ENCODE peak calls at places on chromosomes 6 and 20, in six cellular contexts. L, B, Q, I, T and M are unnamed samples.

GRCh38 chr6:153927867-153928266 is 111.2 kb upstream of the OPRM1 start:
- DNase-seq in L (no peak), T (no peak), B (no peak), I (no peak), Q (no peak), M (no peak)

GRCh38 chr20:40962733-40963504 is 65.7 kb upstream of the TOP1 start:
- DNase-seq in B (peak; percentile 73), Q (peak; percentile 66), L (peak; percentile 44), T (peak; percentile 83), I (peak; percentile 91), M (peak; percentile 50)

GRCh38 chr6:100730581-100730980 is 150.5 kb downstream of the ASCC3 start:
- DNase-seq in T (no peak), I (no peak), Q (no peak), B (no peak), L (no peak), M (no peak)

GRCh38 chr6:39228111-39228971 is 934 bp downstream of the KCNK5 start:
- DNase-seq in T (no peak), B (no peak), Q (no peak), L (no peak), I (no peak), M (peak; percentile 47)

GRCh38 chr20:31543966-31544598 is 29.8 kb downstream of the HM13 start:
- DNase-seq in I (no peak), Q (peak; percentile 95), B (no peak), T (peak; percentile 55), L (peak; percentile 98), M (peak; percentile 54)

GRCh38 chr20:373171-373890 is 7.2 kb upstream of the TRIB3 start:
- DNase-seq in T (peak; percentile 94), L (peak; percentile 92), B (no peak), Q (peak; percentile 99), I (no peak), M (peak; percentile 57)

GRCh38 chr6:93243379-93243778 is 176.0 kb downstream of the EPHA7 start:
- DNase-seq in I (no peak), L (no peak), Q (no peak), B (no peak), T (peak; percentile 48), M (no peak)

GRCh38 chr20:54872440-54872839 is 397.0 kb downstream of the DOK5 start:
- DNase-seq in Q (no peak), L (no peak), B (no peak), I (no peak), T (no peak), M (no peak)

GRCh38 chr20:17871181-17871580 is 97.4 kb downstream of the SNX5 start:
- DNase-seq in L (peak; percentile 48), I (no peak), Q (no peak), T (peak; percentile 60), B (no peak), M (peak; percentile 32)

GRCh38 chr20:17870063-17870740 is 98.4 kb downstream of the SNX5 start:
- DNase-seq in B (no peak), L (peak; percentile 32), I (no peak), Q (no peak), T (no peak), M (peak; percentile 32)

GRCh38 chr20:17872434-17872833 is 96.2 kb downstream of the SNX5 start:
- DNase-seq in T (no peak), L (no peak), B (no peak), I (no peak), Q (no peak), M (no peak)

GRCh38 chr20:17872920-17873319 is 95.7 kb downstream of the SNX5 start:
- DNase-seq in L (no peak), T (no peak), B (no peak), I (no peak), Q (no peak), M (no peak)

GRCh38 chr20:17871861-17872260 is 96.7 kb downstream of the SNX5 start:
- DNase-seq in Q (no peak), L (no peak), I (no peak), B (no peak), T (no peak), M (no peak)
- H3K36me3 ChIP-seq in Q (no peaks in the 10 kb centered on the region), L (no peaks in the 10 kb centered on the region), I (no peaks in the 10 kb centered on the region), B (no peaks in the 10 kb centered on the region), T (no peaks in the 10 kb centered on the region), M (no peaks in the 10 kb centered on the region)

DNA sequence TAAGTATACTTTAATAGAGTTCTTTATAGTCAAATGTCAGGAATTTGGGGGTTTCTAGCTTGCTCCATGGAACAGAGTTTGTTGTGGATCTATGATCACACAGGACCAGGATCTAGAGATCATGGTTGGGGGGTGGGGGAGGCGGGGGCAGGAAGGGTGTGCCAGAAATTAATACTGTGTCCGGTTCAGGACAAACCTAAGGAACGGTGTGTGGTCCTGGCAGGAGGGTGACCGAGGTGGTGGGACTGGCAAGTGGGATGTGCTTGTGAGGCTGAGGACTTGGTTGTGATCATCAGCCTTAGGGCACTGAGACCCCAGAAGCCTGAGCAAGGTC is 27.9 kb downstream of the GSTA3 start:
- DNase-seq in I (no peak), T (no peak), L (no peak), B (no peak), Q (no peak), M (no peak)
- H4K8ac ChIP-seq in I (no peak overlapping the region), T (no peak overlapping the region), L (no peak overlapping the region), B (no peak overlapping the region), Q (peak overlapping the region; percentile 24), M (no peak overlapping the region)

GRCh38 chr6:52511572-52512151 is 65.2 kb downstream of the TRAM2 start:
- DNase-seq in T (peak; percentile 64), B (no peak), L (peak; percentile 72), Q (peak; percentile 50), I (no peak), M (peak; percentile 89)

GRCh38 chr6:52511163-52511562 is 65.7 kb downstream of the TRAM2 start:
- DNase-seq in Q (no peak), B (no peak), L (no peak), T (no peak), I (no peak), M (no peak)

GRCh38 chr6:52513464-52513863 is 63.4 kb downstream of the TRAM2 start:
- DNase-seq in T (peak; percentile 73), L (no peak), I (no peak), B (no peak), Q (no peak), M (no peak)

GRCh38 chr6:52513896-52514295 is 63.0 kb downstream of the TRAM2 start:
- DNase-seq in I (no peak), Q (no peak), B (no peak), L (no peak), T (no peak), M (peak; percentile 41)

DNA sequence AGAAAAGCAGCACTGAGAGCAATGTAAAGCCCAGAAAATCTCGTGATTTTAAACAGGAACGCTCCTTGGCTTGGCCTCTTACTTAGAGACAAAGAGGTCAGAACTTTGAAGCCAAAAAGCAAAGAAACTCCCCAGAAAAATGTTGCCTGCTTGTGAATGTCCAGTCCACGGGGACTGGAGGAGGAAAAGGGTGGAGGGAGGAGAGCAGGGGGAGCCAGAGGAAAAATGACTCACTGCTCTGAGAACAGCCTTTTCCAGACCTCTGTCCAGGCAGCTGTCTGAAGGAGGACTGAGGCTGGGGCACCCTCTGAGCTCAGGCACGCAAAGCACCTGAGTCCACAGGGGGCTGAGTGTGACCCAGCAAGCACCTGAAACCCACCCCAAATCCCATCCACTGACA is 64.7 kb downstream of the TRAM2 start:
- DNase-seq in Q (peak; percentile 93), I (no peak), L (peak; percentile 88), T (no peak), B (no peak), M (peak; percentile 61)
- H3K36me3 ChIP-seq in Q (peaks cover 43% of the 10 kb centered on the region), I (no peaks in the 10 kb centered on the region), L (peaks cover 62% of the 10 kb centered on the region), T (peaks cover 4% of the 10 kb centered on the region), B (peaks cover 21% of the 10 kb centered on the region), M (peaks cover 11% of the 10 kb centered on the region)

GRCh38 chr6:163728442-163729126 is 314.1 kb downstream of the QKI start:
- DNase-seq in I (no peak), T (no peak), Q (no peak), B (no peak), L (no peak), M (no peak)
- H4K8ac ChIP-seq in I (no peak overlapping the region), T (no peak overlapping the region), Q (no peak overlapping the region), B (no peak overlapping the region), L (no peak overlapping the region), M (no peak overlapping the region)

DNA sequence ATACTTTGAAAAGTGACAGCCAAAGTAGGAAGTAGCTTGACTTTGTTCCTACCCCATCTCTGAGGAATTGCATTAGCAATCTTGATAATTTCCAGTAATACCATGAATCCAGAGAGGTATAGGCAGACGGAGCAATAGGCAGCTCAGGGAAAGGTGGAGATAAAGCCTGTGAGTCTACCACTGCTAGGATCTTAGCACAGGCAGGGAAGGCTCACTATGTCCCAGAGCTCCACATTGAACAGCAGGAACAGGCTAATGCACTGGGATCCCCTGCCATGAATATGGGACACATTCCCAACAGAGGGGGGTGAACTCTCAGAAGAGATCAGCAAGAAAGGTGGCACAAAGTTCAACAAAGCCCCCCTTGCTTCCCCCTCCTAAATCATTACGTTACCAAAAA is 30.7 kb downstream of the MCM8 start:
- DNase-seq in L (no peak), T (no peak), B (no peak), Q (no peak), I (no peak), M (no peak)
- H3K36me3 ChIP-seq in L (peaks cover 4% of the 10 kb centered on the region), T (peaks cover 3% of the 10 kb centered on the region), B (peaks cover 24% of the 10 kb centered on the region), Q (peaks cover 9% of the 10 kb centered on the region), I (peaks cover 36% of the 10 kb centered on the region), M (peaks cover 20% of the 10 kb centered on the region)

DNA sequence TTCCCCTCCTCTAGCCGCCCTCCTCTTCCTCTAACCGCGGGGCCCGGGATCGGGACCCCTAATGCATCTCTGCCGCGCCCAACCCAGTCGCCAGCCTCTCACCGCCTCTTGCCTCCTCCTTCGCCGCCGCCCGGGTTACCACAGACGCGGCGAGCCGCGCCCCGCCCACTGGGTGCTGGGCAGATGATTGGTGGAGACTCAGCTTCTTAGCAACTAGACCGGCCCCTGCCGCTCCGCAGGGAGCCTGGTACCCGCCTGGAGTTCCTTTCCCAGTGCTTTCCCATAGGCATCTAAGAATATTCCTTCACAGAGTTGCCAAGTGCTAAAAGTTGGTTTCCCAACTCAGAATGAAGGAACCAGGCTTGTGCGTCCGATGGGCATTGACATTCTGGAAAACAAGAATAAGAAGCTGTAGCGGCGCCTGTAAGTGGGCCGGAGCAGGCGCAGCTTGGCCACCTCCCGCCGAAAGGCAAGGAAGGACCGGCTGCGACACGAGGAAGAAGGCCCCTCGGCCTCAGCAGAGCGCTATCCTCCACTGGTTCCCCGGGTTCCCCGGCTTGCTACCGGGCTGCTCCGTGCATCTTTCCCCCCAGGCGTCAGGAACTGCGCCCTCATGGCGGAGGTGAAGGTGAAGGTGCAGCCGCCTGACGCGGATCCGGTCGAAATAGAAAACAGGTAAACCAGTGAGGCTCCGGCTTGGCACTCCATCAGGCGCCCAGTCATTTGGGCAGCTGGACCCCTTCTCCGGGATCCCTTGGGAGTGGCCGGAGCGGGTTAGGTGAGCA is at the start of the genes DZANK1 and POLR3F:
- DNase-seq in L (peak; percentile 94), I (peak; percentile 99), Q (peak; percentile 97), B (peak; percentile 96), T (peak; percentile 99), M (peak; percentile 95)
- H4K8ac ChIP-seq in L (peak within 1 kb of the TSS; percentile 96), I (peak within 1 kb of the TSS; percentile 96), Q (peak within 1 kb of the TSS; percentile 84), B (no peak within 1 kb of the TSS), T (peak within 1 kb of the TSS; percentile 58), M (peak within 1 kb of the TSS; percentile 98)

GRCh38 chr6:136628996-136629395 is 78.8 kb upstream of the MAP7 start:
- DNase-seq in I (no peak), B (no peak), T (no peak), L (peak; percentile 28), Q (peak; percentile 41), M (no peak)
- H3K36me3 ChIP-seq in I (no peaks in the 10 kb centered on the region), B (no peaks in the 10 kb centered on the region), T (no peaks in the 10 kb centered on the region), L (peaks cover 3% of the 10 kb centered on the region), Q (no peaks in the 10 kb centered on the region), M (no peaks in the 10 kb centered on the region)